ENCODE peak calls at places on chromosomes 16 and 17, in five cellular contexts. A is tibial nerve; W is cardiac muscle cell; T is breast epithelium; C is CD4-positive, alpha-beta T cell. E is an unnamed sample.

GRCh38 chr16:85057212-85057889 is 29.8 kb downstream of the KIAA0513 start:
- DNase-seq in C (no peak), A (no peak), T (no peak), W (peak; percentile 52), E (no peak)

GRCh38 chr17:16962804-16963203 is 9.1 kb downstream of the TNFRSF13B start:
- DNase-seq in A (no peak), W (no peak), C (no peak), T (no peak), E (no peak)

GRCh38 chr16:66159987-66160386 is 206.5 kb upstream of the CDH5 start:
- DNase-seq in T (no peak), W (no peak), C (no peak), A (no peak), E (no peak)

GRCh38 chr17:28407130-28407973 is 1.3 kb upstream of the SLC46A1 start:
- DNase-seq in W (peak; percentile 14), C (no peak), A (no peak), T (no peak), E (no peak)

GRCh38 chr16:17515421-17516210 is 44.9 kb upstream of the XYLT1 start:
- DNase-seq in T (no peak), W (no peak), C (no peak), A (no peak), E (no peak)

GRCh38 chr17:27644586-27644985 is 13.6 kb downstream of the LGALS9 start:
- DNase-seq in A (peak; percentile 47), C (no peak), W (no peak), T (no peak), E (no peak)

GRCh38 chr16:11257131-11257938 is 1.3 kb upstream of the SOCS1 start:
- DNase-seq in T (peak; percentile 75), C (peak; percentile 38), A (peak; percentile 86), W (peak; percentile 82), E (peak; percentile 32)

GRCh38 chr17:59287887-59288286 is 43.6 kb upstream of the YPEL2 start:
- DNase-seq in W (no peak), C (no peak), T (no peak), A (no peak), E (no peak)

GRCh38 chr17:65415991-65416390 is 145.5 kb downstream of the AXIN2 start:
- DNase-seq in T (no peak), W (no peak), A (no peak), C (no peak), E (no peak)

GRCh38 chr16:78183886-78184553 is 84.6 kb downstream of the WWOX start:
- DNase-seq in T (no peak), C (no peak), W (no peak), A (no peak), E (peak; percentile 29)

GRCh38 chr17:47670064-47670463 is 20.3 kb downstream of the KPNB1 start:
- DNase-seq in T (no peak), C (no peak), W (no peak), A (no peak), E (no peak)

GRCh38 chr17:58840820-58841612 is 85.4 kb downstream of the PPM1E start:
- DNase-seq in T (no peak), A (no peak), W (no peak), C (no peak), E (no peak)

GRCh38 chr17:8140058-8140412 is 12.2 kb downstream of the PER1 start:
- DNase-seq in W (no peak), C (no peak), T (no peak), A (peak; percentile 19), E (no peak)

GRCh38 chr17:80191720-80192265 is 22.0 kb downstream of the CARD14 start:
- DNase-seq in C (no peak), W (no peak), T (no peak), A (no peak), E (no peak)

GRCh38 chr17:29930399-29931010 is 477 bp upstream of the SSH2 start:
- DNase-seq in C (no peak), W (peak; percentile 44), T (no peak), A (no peak), E (no peak)

GRCh38 chr17:27760069-27760885 is 40.1 kb downstream of the NOS2 start:
- DNase-seq in C (peak; percentile 65), T (peak; percentile 76), A (peak; percentile 80), W (peak; percentile 61), E (peak; percentile 65)

GRCh38 chr17:17435323-17435722 is 41.5 kb upstream of the MED9 start:
- DNase-seq in C (no peak), A (no peak), T (no peak), W (no peak), E (no peak)

GRCh38 chr16:81127051-81127450 is 30.9 kb upstream of the GCSH start:
- DNase-seq in A (no peak), T (no peak), W (no peak), C (no peak), E (no peak)
- H3K27ac ChIP-seq in A (no peak overlapping the region), T (no peak overlapping the region), W (no peak overlapping the region), C (no peak overlapping the region), E (no peak overlapping the region)

GRCh38 chr16:67685388-67686112 is 18.9 kb downstream of the C16orf86 start:
- DNase-seq in T (no peak), C (no peak), W (no peak), A (no peak), E (no peak)
- H3K27ac ChIP-seq in T (peak overlapping the region; percentile 85), C (no peak overlapping the region), W (no peak overlapping the region), A (peak overlapping the region; percentile 46), E (no peak overlapping the region)

GRCh38 chr16:1534021-1535020 is 855 bp downstream of the TMEM204 start:
- DNase-seq in C (no peak), T (no peak), A (no peak), W (no peak), E (no peak)
- H3K27ac ChIP-seq in C (peak overlapping the region; percentile 55), T (peak overlapping the region; percentile 97), A (peak overlapping the region; percentile 89), W (no peak overlapping the region), E (peak overlapping the region; percentile 6)

DNA sequence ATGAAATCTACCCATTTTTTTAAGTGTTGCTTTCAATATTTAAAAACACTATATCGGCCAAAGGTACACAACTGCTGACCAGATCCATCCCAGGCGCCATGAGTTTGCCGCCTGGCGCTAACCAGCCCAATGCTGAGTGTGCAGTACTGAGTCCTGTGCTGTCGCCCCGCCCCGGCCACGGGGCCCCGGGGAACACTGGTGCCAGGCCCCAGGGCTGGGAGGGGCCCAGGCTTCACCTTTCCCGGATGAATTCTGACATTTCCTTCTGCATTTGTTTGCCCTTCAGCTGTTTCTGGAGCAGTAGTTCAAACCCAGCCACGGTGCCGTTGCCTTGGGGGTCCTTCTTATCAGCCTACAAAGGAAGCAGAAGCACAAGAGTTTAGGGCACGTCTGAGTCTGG is 37.8 kb upstream of the RCVRN start:
- DNase-seq in T (no peak), C (no peak), W (no peak), A (no peak), E (no peak)
- H3K27ac ChIP-seq in T (no peak overlapping the region), C (no peak overlapping the region), W (no peak overlapping the region), A (peak overlapping the region; percentile 14), E (no peak overlapping the region)

GRCh38 chr17:57650548-57650947 is 94.6 kb downstream of the CCDC182 start:
- DNase-seq in W (no peak), T (no peak), A (no peak), C (no peak), E (no peak)
- H3K27ac ChIP-seq in W (no peak overlapping the region), T (no peak overlapping the region), A (no peak overlapping the region), C (no peak overlapping the region), E (no peak overlapping the region)

DNA sequence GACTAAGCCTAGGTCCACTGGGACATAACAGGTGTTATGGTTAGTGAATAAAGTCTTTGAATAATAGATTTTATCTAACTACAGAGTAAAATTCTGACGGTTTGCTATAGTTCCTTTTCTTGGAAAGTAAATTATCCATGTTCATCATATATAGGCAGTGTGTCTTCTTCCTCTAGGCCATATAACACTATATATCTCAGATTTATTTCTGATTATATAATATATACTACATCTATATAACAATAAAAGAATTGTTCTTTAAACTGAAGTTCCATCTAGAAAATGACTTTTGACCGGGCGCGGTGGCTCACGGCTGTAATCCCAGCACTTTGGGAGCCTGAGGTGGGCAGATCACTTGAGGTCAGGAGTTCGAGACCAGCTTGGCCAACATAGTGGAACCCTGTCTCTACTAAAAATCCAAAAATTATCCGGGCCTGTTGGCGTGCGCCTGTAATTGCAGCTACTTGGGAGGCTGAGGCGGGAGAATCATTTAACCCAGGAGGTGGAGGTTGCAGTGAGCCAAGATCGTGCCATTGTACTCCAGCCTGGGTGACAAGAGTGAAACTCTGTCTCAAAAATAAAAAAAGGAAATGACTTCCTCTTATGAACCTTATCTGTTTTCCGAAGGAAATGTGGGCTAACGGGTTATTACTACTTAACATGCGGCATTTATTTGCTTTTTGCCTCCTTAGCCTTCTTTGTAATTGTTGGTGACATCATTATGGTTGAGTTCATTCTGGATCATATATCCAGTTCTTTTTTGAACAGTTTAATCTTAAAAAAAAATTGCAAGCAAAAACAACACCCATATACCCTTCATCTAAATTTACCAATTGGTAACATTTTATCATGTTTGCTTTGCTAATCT is 29.2 kb downstream of the NOL11 start:
- DNase-seq in W (no peak), A (no peak), C (no peak), T (no peak), E (no peak)
- H3K27ac ChIP-seq in W (no peak overlapping the region), A (no peak overlapping the region), C (no peak overlapping the region), T (no peak overlapping the region), E (no peak overlapping the region)

GRCh38 chr17:40327735-40328385 is 18.9 kb downstream of the RARA start:
- DNase-seq in C (no peak), W (no peak), A (no peak), T (no peak), E (no peak)
- H3K27ac ChIP-seq in C (peak overlapping the region; percentile 99), W (no peak overlapping the region), A (peak overlapping the region; percentile 64), T (peak overlapping the region; percentile 94), E (no peak overlapping the region)

GRCh38 chr17:82205720-82206508 is 6.7 kb downstream of the CCDC57 start:
- DNase-seq in A (peak; percentile 84), T (peak; percentile 84), W (peak; percentile 78), C (peak; percentile 65), E (no peak)
- H3K27ac ChIP-seq in A (peak overlapping the region; percentile 82), T (peak overlapping the region; percentile 92), W (no peak overlapping the region), C (peak overlapping the region; percentile 77), E (peak overlapping the region; percentile 54)

GRCh38 chr16:15954814-15955151 is 5.4 kb downstream of the ABCC1 start:
- DNase-seq in A (no peak), T (no peak), W (no peak), C (no peak), E (no peak)

GRCh38 chr16:15953477-15953876 is 4.1 kb downstream of the ABCC1 start:
- DNase-seq in A (no peak), C (no peak), W (no peak), T (no peak), E (no peak)

GRCh38 chr16:15952265-15952711 is 2.9 kb downstream of the ABCC1 start:
- DNase-seq in W (peak; percentile 23), C (no peak), T (no peak), A (no peak), E (no peak)

GRCh38 chr16:15955425-15955824 is 6.0 kb downstream of the ABCC1 start:
- DNase-seq in T (no peak), W (no peak), A (no peak), C (no peak), E (no peak)

GRCh38 chr16:15953929-15954813 is 4.8 kb downstream of the ABCC1 start:
- DNase-seq in A (no peak), T (no peak), W (no peak), C (no peak), E (no peak)
- H3K27ac ChIP-seq in A (peak overlapping the region; percentile 11), T (no peak overlapping the region), W (no peak overlapping the region), C (no peak overlapping the region), E (no peak overlapping the region)

E was measured in substantia nigra.